ENCODE peak calls at places on chromosome 1, in five cellular contexts. Y is lower lobe of right lung; Z is AG09309; O is stimulated activated CD8-positive, alpha-beta memory T cell treated with anti-CD3 and anti-CD28 coated beads, Interleukin-4, amount 100 ng/mL, for 24 hours; R is CD8-positive, alpha-beta T cell. Q is an unnamed sample.

GRCh38 chr1:205750683-205751651 is 985 bp upstream of the NUCKS1 start:
- DNase-seq in Y (no peak), Z (no peak), O (no peak), R (no peak), Q (no peak)

GRCh38 chr1:68120136-68120791 is 69.8 kb upstream of the DIRAS3 start:
- DNase-seq in Y (no peak), Z (peak), O (no peak), R (peak), Q (peak)

GRCh38 chr1:20792177-20792576 is 5.1 kb upstream of the HP1BP3 start:
- DNase-seq in Y (no peak), Z (peak), O (no peak), R (no peak), Q (no peak)

GRCh38 chr1:209567788-209568187 is 15.7 kb upstream of the CAMK1G start:
- DNase-seq in Y (no peak), Z (peak), O (no peak), R (no peak), Q (peak)

GRCh38 chr1:14627608-14628489 is 29.4 kb downstream of the KAZN start:
- DNase-seq in Y (no peak), Z (no peak), O (no peak), R (no peak), Q (no peak)

GRCh38 chr1:221712776-221713431 is 29.0 kb downstream of the DUSP10 start:
- DNase-seq in Y (peak), Z (no peak), O (peak), R (peak), Q (no peak)

GRCh38 chr1:226365831-226366231 is 42.1 kb downstream of the PARP1 start:
- DNase-seq in Y (no peak), Z (no peak), O (no peak), R (no peak), Q (no peak)

GRCh38 chr1:230117694-230118093 is 50.7 kb downstream of the GALNT2 start:
- DNase-seq in Y (no peak), Z (no peak), O (no peak), R (no peak), Q (no peak)

GRCh38 chr1:154358519-154358918 is 33.2 kb downstream of the ATP8B2 start:
- DNase-seq in Y (no peak), Z (no peak), O (no peak), R (no peak), Q (no peak)

Q was measured in RWPE1.